ENCODE peak calls at places on chromosomes 4 and X, in ten cellular contexts. One of them, this sample, is unnamed.

GRCh38 chrX:154696328-154697045 is 43.1 kb upstream of the CTAG2 start:
- DNase-seq in effector CD4-positive, alpha-beta T cell: no peak
- DNase-seq in activated naive CD4-positive, alpha-beta T cell treated with anti-CD3 and anti-CD28 coated beads, Interleukin-2, amount 50 U/mL, for 72 hours: no peak
- DNase-seq in aorta: no peak
- DNase-seq in memory B cell: no peak
- DNase-seq in Caki2: peak
- DNase-seq in IMR-90: peak
- DNase-seq in caudate nucleus: no peak
- DNase-seq in fibroblast of the conjunctiva: peak
- DNase-seq in H4: peak
- DNase-seq in this sample: no peak

GRCh38 chr4:157898836-157899605 is 273.8 kb downstream of the GASK1B start:
- DNase-seq in memory B cell: no peak
- DNase-seq in aorta: no peak
- DNase-seq in Caki2: peak
- DNase-seq in activated naive CD4-positive, alpha-beta T cell treated with anti-CD3 and anti-CD28 coated beads, Interleukin-2, amount 50 U/mL, for 72 hours: no peak
- DNase-seq in IMR-90: no peak
- DNase-seq in H4: peak
- DNase-seq in effector CD4-positive, alpha-beta T cell: no peak
- DNase-seq in fibroblast of the conjunctiva: no peak
- DNase-seq in caudate nucleus: no peak
- DNase-seq in this sample: no peak

GRCh38 chr4:164438321-164438720 is 315.6 kb upstream of the SMIM31 start:
- DNase-seq in H4: peak
- DNase-seq in fibroblast of the conjunctiva: no peak
- DNase-seq in caudate nucleus: no peak
- DNase-seq in IMR-90: peak
- DNase-seq in memory B cell: no peak
- DNase-seq in activated naive CD4-positive, alpha-beta T cell treated with anti-CD3 and anti-CD28 coated beads, Interleukin-2, amount 50 U/mL, for 72 hours: no peak
- DNase-seq in aorta: no peak
- DNase-seq in effector CD4-positive, alpha-beta T cell: no peak
- DNase-seq in Caki2: peak
- DNase-seq in this sample: no peak

GRCh38 chr4:151646322-151646721 is 114.5 kb downstream of the GATB start:
- DNase-seq in memory B cell: no peak
- DNase-seq in fibroblast of the conjunctiva: no peak
- DNase-seq in Caki2: no peak
- DNase-seq in activated naive CD4-positive, alpha-beta T cell treated with anti-CD3 and anti-CD28 coated beads, Interleukin-2, amount 50 U/mL, for 72 hours: no peak
- DNase-seq in effector CD4-positive, alpha-beta T cell: no peak
- DNase-seq in caudate nucleus: no peak
- DNase-seq in H4: no peak
- DNase-seq in IMR-90: no peak
- DNase-seq in aorta: no peak
- DNase-seq in this sample: no peak

GRCh38 chr4:1029536-1029935 is 18.1 kb downstream of the FGFRL1 start:
- DNase-seq in fibroblast of the conjunctiva: no peak
- DNase-seq in IMR-90: no peak
- DNase-seq in caudate nucleus: no peak
- DNase-seq in memory B cell: no peak
- DNase-seq in effector CD4-positive, alpha-beta T cell: no peak
- DNase-seq in Caki2: no peak
- DNase-seq in H4: no peak
- DNase-seq in aorta: no peak
- DNase-seq in activated naive CD4-positive, alpha-beta T cell treated with anti-CD3 and anti-CD28 coated beads, Interleukin-2, amount 50 U/mL, for 72 hours: no peak
- DNase-seq in this sample: no peak

GRCh38 chrX:17654116-17654515 is 83.2 kb upstream of the SCML1 start:
- DNase-seq in effector CD4-positive, alpha-beta T cell: peak
- DNase-seq in memory B cell: no peak
- DNase-seq in fibroblast of the conjunctiva: no peak
- DNase-seq in H4: no peak
- DNase-seq in caudate nucleus: no peak
- DNase-seq in IMR-90: no peak
- DNase-seq in Caki2: no peak
- DNase-seq in aorta: no peak
- DNase-seq in activated naive CD4-positive, alpha-beta T cell treated with anti-CD3 and anti-CD28 coated beads, Interleukin-2, amount 50 U/mL, for 72 hours: peak
- DNase-seq in this sample: no peak

GRCh38 chrX:40003071-40003981 is 94.4 kb downstream of the BCOR start:
- DNase-seq in Caki2: no peak
- DNase-seq in fibroblast of the conjunctiva: no peak
- DNase-seq in aorta: no peak
- DNase-seq in IMR-90: peak
- DNase-seq in H4: no peak
- DNase-seq in memory B cell: no peak
- DNase-seq in effector CD4-positive, alpha-beta T cell: no peak
- DNase-seq in caudate nucleus: no peak
- DNase-seq in activated naive CD4-positive, alpha-beta T cell treated with anti-CD3 and anti-CD28 coated beads, Interleukin-2, amount 50 U/mL, for 72 hours: no peak
- DNase-seq in this sample: no peak

GRCh38 chr4:183960021-183960420 is 54.9 kb downstream of the STOX2 start:
- DNase-seq in effector CD4-positive, alpha-beta T cell: no peak
- DNase-seq in Caki2: peak
- DNase-seq in H4: peak
- DNase-seq in activated naive CD4-positive, alpha-beta T cell treated with anti-CD3 and anti-CD28 coated beads, Interleukin-2, amount 50 U/mL, for 72 hours: no peak
- DNase-seq in fibroblast of the conjunctiva: peak
- DNase-seq in aorta: no peak
- DNase-seq in memory B cell: no peak
- DNase-seq in caudate nucleus: peak
- DNase-seq in IMR-90: peak
- DNase-seq in this sample: peak

GRCh38 chr4:184268574-184269160 is 51.0 kb upstream of the ENPP6 start:
- DNase-seq in activated naive CD4-positive, alpha-beta T cell treated with anti-CD3 and anti-CD28 coated beads, Interleukin-2, amount 50 U/mL, for 72 hours: no peak
- DNase-seq in caudate nucleus: no peak
- DNase-seq in H4: peak
- DNase-seq in fibroblast of the conjunctiva: no peak
- DNase-seq in IMR-90: no peak
- DNase-seq in aorta: no peak
- DNase-seq in Caki2: no peak
- DNase-seq in effector CD4-positive, alpha-beta T cell: no peak
- DNase-seq in memory B cell: no peak
- DNase-seq in this sample: no peak

GRCh38 chr4:129598582-129598981 is 502.6 kb downstream of the C4orf33 start:
- DNase-seq in IMR-90: no peak
- DNase-seq in effector CD4-positive, alpha-beta T cell: no peak
- DNase-seq in fibroblast of the conjunctiva: no peak
- DNase-seq in caudate nucleus: no peak
- DNase-seq in memory B cell: no peak
- DNase-seq in aorta: no peak
- DNase-seq in H4: no peak
- DNase-seq in activated naive CD4-positive, alpha-beta T cell treated with anti-CD3 and anti-CD28 coated beads, Interleukin-2, amount 50 U/mL, for 72 hours: no peak
- DNase-seq in Caki2: no peak
- DNase-seq in this sample: no peak

GRCh38 chrX:17818729-17819128 is 42.4 kb downstream of the RAI2 start:
- DNase-seq in fibroblast of the conjunctiva: no peak
- DNase-seq in H4: no peak
- DNase-seq in Caki2: no peak
- DNase-seq in memory B cell: no peak
- DNase-seq in activated naive CD4-positive, alpha-beta T cell treated with anti-CD3 and anti-CD28 coated beads, Interleukin-2, amount 50 U/mL, for 72 hours: no peak
- DNase-seq in caudate nucleus: no peak
- DNase-seq in effector CD4-positive, alpha-beta T cell: no peak
- DNase-seq in IMR-90: no peak
- DNase-seq in aorta: no peak
- DNase-seq in this sample: no peak

GRCh38 chr4:40856836-40857362 is 107.1 kb downstream of the NSUN7 start:
- DNase-seq in aorta: peak
- DNase-seq in IMR-90: peak
- DNase-seq in memory B cell: peak
- DNase-seq in activated naive CD4-positive, alpha-beta T cell treated with anti-CD3 and anti-CD28 coated beads, Interleukin-2, amount 50 U/mL, for 72 hours: peak
- DNase-seq in fibroblast of the conjunctiva: peak
- DNase-seq in caudate nucleus: peak
- DNase-seq in effector CD4-positive, alpha-beta T cell: peak
- DNase-seq in Caki2: peak
- DNase-seq in H4: no peak
- DNase-seq in this sample: peak

GRCh38 chr4:100581337-100581736 is 63.5 kb upstream of the EMCN start:
- DNase-seq in caudate nucleus: no peak
- DNase-seq in IMR-90: no peak
- DNase-seq in Caki2: no peak
- DNase-seq in aorta: no peak
- DNase-seq in effector CD4-positive, alpha-beta T cell: no peak
- DNase-seq in H4: no peak
- DNase-seq in activated naive CD4-positive, alpha-beta T cell treated with anti-CD3 and anti-CD28 coated beads, Interleukin-2, amount 50 U/mL, for 72 hours: no peak
- DNase-seq in fibroblast of the conjunctiva: no peak
- DNase-seq in memory B cell: no peak
- DNase-seq in this sample: peak

GRCh38 chrX:19566359-19567141 is 51.2 kb upstream of the MAP3K15 start:
- DNase-seq in effector CD4-positive, alpha-beta T cell: no peak
- DNase-seq in activated naive CD4-positive, alpha-beta T cell treated with anti-CD3 and anti-CD28 coated beads, Interleukin-2, amount 50 U/mL, for 72 hours: no peak
- DNase-seq in memory B cell: no peak
- DNase-seq in caudate nucleus: no peak
- DNase-seq in H4: peak
- DNase-seq in aorta: no peak
- DNase-seq in fibroblast of the conjunctiva: peak
- DNase-seq in IMR-90: peak
- DNase-seq in Caki2: no peak
- DNase-seq in this sample: no peak

GRCh38 chr4:53680588-53680987 is 89.3 kb upstream of the LNX1 start:
- DNase-seq in Caki2: no peak
- DNase-seq in activated naive CD4-positive, alpha-beta T cell treated with anti-CD3 and anti-CD28 coated beads, Interleukin-2, amount 50 U/mL, for 72 hours: no peak
- DNase-seq in IMR-90: no peak
- DNase-seq in fibroblast of the conjunctiva: no peak
- DNase-seq in caudate nucleus: no peak
- DNase-seq in H4: no peak
- DNase-seq in memory B cell: no peak
- DNase-seq in effector CD4-positive, alpha-beta T cell: no peak
- DNase-seq in aorta: no peak
- DNase-seq in this sample: no peak

GRCh38 chr4:16544251-16544721 is 318.0 kb upstream of the TAPT1 start:
- DNase-seq in caudate nucleus: no peak
- DNase-seq in H4: no peak
- DNase-seq in aorta: peak
- DNase-seq in memory B cell: no peak
- DNase-seq in IMR-90: no peak
- DNase-seq in Caki2: no peak
- DNase-seq in effector CD4-positive, alpha-beta T cell: no peak
- DNase-seq in activated naive CD4-positive, alpha-beta T cell treated with anti-CD3 and anti-CD28 coated beads, Interleukin-2, amount 50 U/mL, for 72 hours: no peak
- DNase-seq in fibroblast of the conjunctiva: no peak
- DNase-seq in this sample: no peak

GRCh38 chr4:155025762-155026457 is 182.5 kb upstream of the NPY2R start:
- DNase-seq in IMR-90: no peak
- DNase-seq in memory B cell: no peak
- DNase-seq in effector CD4-positive, alpha-beta T cell: no peak
- DNase-seq in fibroblast of the conjunctiva: no peak
- DNase-seq in aorta: peak
- DNase-seq in H4: peak
- DNase-seq in caudate nucleus: peak
- DNase-seq in activated naive CD4-positive, alpha-beta T cell treated with anti-CD3 and anti-CD28 coated beads, Interleukin-2, amount 50 U/mL, for 72 hours: peak
- DNase-seq in Caki2: no peak
- DNase-seq in this sample: no peak

GRCh38 chr4:187236491-187236890 is 512.8 kb upstream of the FAT1 start:
- DNase-seq in fibroblast of the conjunctiva: peak
- DNase-seq in aorta: no peak
- DNase-seq in H4: no peak
- DNase-seq in Caki2: peak
- DNase-seq in effector CD4-positive, alpha-beta T cell: no peak
- DNase-seq in activated naive CD4-positive, alpha-beta T cell treated with anti-CD3 and anti-CD28 coated beads, Interleukin-2, amount 50 U/mL, for 72 hours: no peak
- DNase-seq in caudate nucleus: no peak
- DNase-seq in memory B cell: no peak
- DNase-seq in IMR-90: peak
- DNase-seq in this sample: no peak

GRCh38 chr4:73220815-73221214 is 37.8 kb downstream of the ANKRD17 start:
- DNase-seq in fibroblast of the conjunctiva: no peak
- DNase-seq in aorta: no peak
- DNase-seq in effector CD4-positive, alpha-beta T cell: no peak
- DNase-seq in Caki2: no peak
- DNase-seq in memory B cell: no peak
- DNase-seq in caudate nucleus: no peak
- DNase-seq in IMR-90: no peak
- DNase-seq in H4: no peak
- DNase-seq in activated naive CD4-positive, alpha-beta T cell treated with anti-CD3 and anti-CD28 coated beads, Interleukin-2, amount 50 U/mL, for 72 hours: no peak
- DNase-seq in this sample: no peak

GRCh38 chrX:386239-386767 is 404 bp downstream of the PPP2R3B start:
- DNase-seq in caudate nucleus: no peak
- DNase-seq in aorta: peak
- DNase-seq in effector CD4-positive, alpha-beta T cell: no peak
- DNase-seq in Caki2: no peak
- DNase-seq in fibroblast of the conjunctiva: no peak
- DNase-seq in IMR-90: no peak
- DNase-seq in H4: no peak
- DNase-seq in activated naive CD4-positive, alpha-beta T cell treated with anti-CD3 and anti-CD28 coated beads, Interleukin-2, amount 50 U/mL, for 72 hours: peak
- DNase-seq in memory B cell: no peak
- DNase-seq in this sample: no peak

GRCh38 chr4:100895572-100896197 is 377.9 kb upstream of the EMCN start:
- DNase-seq in H4: peak
- DNase-seq in caudate nucleus: no peak
- DNase-seq in effector CD4-positive, alpha-beta T cell: no peak
- DNase-seq in Caki2: no peak
- DNase-seq in fibroblast of the conjunctiva: no peak
- DNase-seq in IMR-90: no peak
- DNase-seq in activated naive CD4-positive, alpha-beta T cell treated with anti-CD3 and anti-CD28 coated beads, Interleukin-2, amount 50 U/mL, for 72 hours: no peak
- DNase-seq in memory B cell: no peak
- DNase-seq in aorta: no peak
- DNase-seq in this sample: no peak

GRCh38 chr4:154465085-154465484 is 26.5 kb downstream of the DCHS2 start:
- DNase-seq in memory B cell: no peak
- DNase-seq in caudate nucleus: no peak
- DNase-seq in IMR-90: no peak
- DNase-seq in fibroblast of the conjunctiva: no peak
- DNase-seq in effector CD4-positive, alpha-beta T cell: no peak
- DNase-seq in Caki2: no peak
- DNase-seq in activated naive CD4-positive, alpha-beta T cell treated with anti-CD3 and anti-CD28 coated beads, Interleukin-2, amount 50 U/mL, for 72 hours: no peak
- DNase-seq in H4: peak
- DNase-seq in aorta: no peak
- DNase-seq in this sample: no peak

GRCh38 chr4:82371398-82371972 is 2.3 kb downstream of the HNRNPD start:
- DNase-seq in memory B cell: no peak
- DNase-seq in IMR-90: peak
- DNase-seq in H4: no peak
- DNase-seq in Caki2: no peak
- DNase-seq in fibroblast of the conjunctiva: no peak
- DNase-seq in caudate nucleus: no peak
- DNase-seq in activated naive CD4-positive, alpha-beta T cell treated with anti-CD3 and anti-CD28 coated beads, Interleukin-2, amount 50 U/mL, for 72 hours: no peak
- DNase-seq in effector CD4-positive, alpha-beta T cell: no peak
- DNase-seq in aorta: no peak
- DNase-seq in this sample: no peak

GRCh38 chr4:3708611-3709010 is 57.6 kb upstream of the ADRA2C start:
- DNase-seq in activated naive CD4-positive, alpha-beta T cell treated with anti-CD3 and anti-CD28 coated beads, Interleukin-2, amount 50 U/mL, for 72 hours: no peak
- DNase-seq in H4: no peak
- DNase-seq in caudate nucleus: no peak
- DNase-seq in aorta: no peak
- DNase-seq in effector CD4-positive, alpha-beta T cell: no peak
- DNase-seq in fibroblast of the conjunctiva: no peak
- DNase-seq in memory B cell: no peak
- DNase-seq in IMR-90: no peak
- DNase-seq in Caki2: no peak
- DNase-seq in this sample: peak

GRCh38 chr4:169142906-169143305 is 127.8 kb downstream of the SH3RF1 start:
- DNase-seq in caudate nucleus: no peak
- DNase-seq in Caki2: no peak
- DNase-seq in IMR-90: no peak
- DNase-seq in H4: no peak
- DNase-seq in aorta: no peak
- DNase-seq in effector CD4-positive, alpha-beta T cell: no peak
- DNase-seq in activated naive CD4-positive, alpha-beta T cell treated with anti-CD3 and anti-CD28 coated beads, Interleukin-2, amount 50 U/mL, for 72 hours: no peak
- DNase-seq in fibroblast of the conjunctiva: no peak
- DNase-seq in memory B cell: no peak
- DNase-seq in this sample: no peak

GRCh38 chrX:20143539-20143938 is 1.9 kb upstream of the EIF1AX start:
- DNase-seq in effector CD4-positive, alpha-beta T cell: no peak
- DNase-seq in caudate nucleus: no peak
- DNase-seq in memory B cell: no peak
- DNase-seq in Caki2: no peak
- DNase-seq in fibroblast of the conjunctiva: no peak
- DNase-seq in H4: no peak
- DNase-seq in IMR-90: no peak
- DNase-seq in activated naive CD4-positive, alpha-beta T cell treated with anti-CD3 and anti-CD28 coated beads, Interleukin-2, amount 50 U/mL, for 72 hours: no peak
- DNase-seq in aorta: no peak
- DNase-seq in this sample: no peak